ENCODE peak calls at places on chromosome 3, in six cellular contexts. A is tibial artery, P is nephron progenitor cell, J is spleen, V is HFFc6, W is mucosa of descending colon. G is an unnamed sample.

GRCh38 chr3:74613060-74613459 is 1.4 kb downstream of the CNTN3 start:
- DNase-seq in A (no peak), P (no peak), J (no peak), V (peak; percentile 52), W (no peak), G (no peak)

GRCh38 chr3:156831006-156831405 is 4.9 kb downstream of the LEKR1 start:
- DNase-seq in A (no peak), P (no peak), J (no peak), V (no peak), W (no peak), G (no peak)

GRCh38 chr3:160084998-160085397 is 96.4 kb downstream of the IL12A start:
- DNase-seq in A (no peak), P (no peak), J (no peak), V (no peak), W (no peak), G (no peak)

GRCh38 chr3:64187065-64187959 is 38.0 kb downstream of the PRICKLE2 start:
- DNase-seq in A (peak; percentile 77), P (no peak), J (no peak), V (peak; percentile 97), W (peak; percentile 44), G (no peak)

GRCh38 chr3:192879346-192880031 is 38.2 kb downstream of the MB21D2 start:
- DNase-seq in A (no peak), P (no peak), J (no peak), V (peak; percentile 99), W (no peak), G (no peak)

GRCh38 chr3:139774570-139775302 is 97.0 kb upstream of the NMNAT3 start:
- DNase-seq in A (no peak), P (peak; percentile 35), J (no peak), V (no peak), W (no peak), G (no peak)

GRCh38 chr3:48194446-48195071 is 6.3 kb upstream of the CDC25A start:
- DNase-seq in A (no peak), P (peak; percentile 75), J (no peak), V (peak; percentile 43), W (peak; percentile 79), G (peak; percentile 82)

GRCh38 chr3:71955549-71956373 is 170.8 kb upstream of the PROK2 start:
- DNase-seq in A (peak; percentile 84), P (peak; percentile 61), J (no peak), V (peak; percentile 80), W (peak; percentile 84), G (peak; percentile 48)

GRCh38 chr3:73516656-73517055 is 108.1 kb downstream of the PDZRN3 start:
- DNase-seq in A (peak; percentile 94), P (no peak), J (no peak), V (no peak), W (peak; percentile 52), G (no peak)

GRCh38 chr3:153144779-153145178 is 17.2 kb upstream of the RAP2B start:
- DNase-seq in A (no peak), P (no peak), J (no peak), V (peak; percentile 42), W (no peak), G (no peak)

GRCh38 chr3:87167634-87168456 is 59.3 kb upstream of the CHMP2B start:
- DNase-seq in A (no peak), P (peak; percentile 37), J (no peak), V (peak; percentile 59), W (peak; percentile 57), G (peak; percentile 35)

GRCh38 chr3:111621535-111621934 is 26.4 kb upstream of the ZBED2 start:
- DNase-seq in A (no peak), P (peak; percentile 37), J (no peak), V (no peak), W (no peak), G (peak; percentile 42)

GRCh38 chr3:123194552-123194951 is 7.2 kb upstream of the SEC22A start:
- DNase-seq in A (no peak), P (peak; percentile 37), J (no peak), V (no peak), W (peak; percentile 30), G (peak; percentile 26)

GRCh38 chr3:163785693-163786092 is 1292.6 kb downstream of the SI start:
- DNase-seq in A (no peak), P (peak; percentile 36), J (no peak), V (no peak), W (no peak), G (peak; percentile 8)
- TF ChIP-seq CTCF in A (no peak), P (peak; percentile 50), J (no peak), V (no peak), W (no peak), G (peak; percentile 48)

DNA sequence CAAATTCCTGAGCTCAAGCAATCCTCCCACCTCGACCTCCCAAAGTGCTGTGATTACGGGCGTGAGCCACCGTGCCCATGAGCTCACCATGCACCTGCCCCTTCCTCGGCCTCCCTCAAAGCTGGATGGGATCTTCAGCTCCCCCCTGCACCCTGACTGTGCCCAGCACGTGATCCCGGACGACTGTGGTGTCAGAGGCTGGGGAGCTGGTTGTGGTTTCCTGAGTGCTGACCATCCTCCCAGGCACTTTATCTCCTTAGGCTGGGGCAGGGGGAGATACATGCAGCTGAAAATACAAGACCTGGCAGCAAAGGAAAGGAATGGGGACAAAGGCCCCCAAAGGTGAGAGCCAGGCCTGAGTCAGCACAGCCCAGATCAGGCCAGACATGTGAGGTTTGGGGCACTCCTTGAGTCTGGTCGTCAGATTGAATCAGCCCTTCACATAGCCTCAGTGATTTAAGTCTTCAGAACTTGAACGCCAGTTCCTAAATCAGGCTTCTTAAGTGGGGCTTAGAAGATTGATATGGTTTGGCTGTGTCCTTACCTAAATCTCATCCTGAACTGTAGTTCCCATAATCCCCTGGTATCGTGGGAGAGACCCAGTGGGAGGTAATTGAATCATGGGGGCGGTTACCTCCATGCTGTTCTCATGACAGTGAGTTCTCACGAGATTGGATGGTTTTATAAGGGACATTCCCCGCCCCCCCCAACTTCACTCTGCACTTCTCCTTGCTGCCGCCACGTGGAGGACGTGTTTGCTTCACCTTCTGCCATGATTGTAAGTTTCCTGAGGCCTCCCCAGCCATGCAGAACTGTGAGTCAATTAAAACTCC is 35.8 kb downstream of the PRKCD start:
- DNase-seq in A (no peak), P (peak; percentile 32), J (no peak), V (no peak), W (peak; percentile 56), G (no peak)
- TF ChIP-seq CTCF in A (no peak), P (no peak), J (no peak), V (no peak), W (no peak), G (no peak)

DNA sequence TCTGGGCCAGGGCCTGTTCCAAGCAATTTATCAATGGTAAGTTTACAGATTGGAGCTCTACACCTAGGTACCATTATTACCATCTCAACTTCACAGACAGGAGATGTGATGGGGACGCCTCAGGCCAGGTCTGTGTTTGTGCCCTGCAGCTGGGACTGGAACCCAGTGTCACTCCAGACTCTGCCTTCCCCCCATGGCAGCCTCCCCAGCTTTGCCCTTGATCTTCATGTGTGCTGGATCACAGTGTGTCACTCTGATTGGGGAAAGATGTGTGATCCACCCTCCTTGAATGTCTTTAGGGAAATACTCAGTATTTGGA is 59.6 kb downstream of the MGLL start:
- DNase-seq in A (no peak), P (no peak), J (peak; percentile 67), V (no peak), W (no peak), G (no peak)
- TF ChIP-seq CTCF in A (no peak), P (no peak), J (no peak), V (no peak), W (no peak), G (no peak)

DNA sequence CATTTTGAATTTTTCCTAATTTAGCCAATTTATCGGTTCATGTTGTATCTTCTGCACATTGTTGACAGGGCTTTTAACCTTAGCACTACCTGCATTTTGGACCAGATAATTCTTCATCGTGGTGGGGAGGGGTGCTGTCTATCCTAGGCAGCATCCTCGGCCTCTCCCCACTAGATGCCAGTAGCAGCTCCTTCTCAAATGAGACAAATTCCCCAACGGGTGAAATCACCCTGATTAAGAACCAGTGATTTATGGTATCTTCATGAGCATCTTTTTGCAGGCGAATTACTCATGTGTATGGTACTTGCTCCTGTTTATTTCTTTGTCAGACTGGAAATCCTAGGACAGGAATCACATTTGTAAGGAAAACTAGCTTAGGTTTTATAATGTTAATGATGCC is 68.0 kb downstream of the C3orf70 start:
- DNase-seq in A (no peak), P (no peak), J (no peak), V (peak; percentile 96), W (no peak), G (no peak)
- TF ChIP-seq CTCF in A (no peak), P (no peak), J (no peak), V (peak; percentile 77), W (no peak), G (no peak)

G was measured in neural crest cell.